ENCODE peak calls at places on chromosome 3, in five cellular contexts. E is T-helper 2 cell; W is naive thymus-derived CD8-positive, alpha-beta T cell; C is NCI-H1694 treated with DMSO at 0.1 percent for 48 hours; X is fibroblast of mammary gland. T is an unnamed sample.

GRCh38 chr3:171054231-171054630 is 27.7 kb upstream of the SLC2A2 start:
- DNase-seq in E (no peak), W (no peak), C (no peak), X (no peak), T (no peak)

GRCh38 chr3:196968233-196969000 is at the start of gene PIGZ:
- DNase-seq in E (no peak), W (no peak), C (no peak), X (peak), T (peak)

GRCh38 chr3:171231361-171231760 is 204.8 kb upstream of the SLC2A2 start:
- DNase-seq in E (no peak), W (no peak), C (no peak), X (no peak), T (no peak)

GRCh38 chr3:156750874-156751245 is 75.3 kb upstream of the LEKR1 start:
- DNase-seq in E (no peak), W (no peak), C (no peak), X (peak), T (no peak)

GRCh38 chr3:14484741-14485140 is 55.4 kb downstream of the GRIP2 start:
- DNase-seq in E (no peak), W (no peak), C (no peak), X (no peak), T (no peak)

GRCh38 chr3:50436063-50436674 is 67.3 kb downstream of the CACNA2D2 start:
- DNase-seq in E (peak), W (peak), C (peak), X (peak), T (peak)

GRCh38 chr3:42507751-42508335 is 5.4 kb downstream of the VIPR1 start:
- DNase-seq in E (no peak), W (no peak), C (no peak), X (no peak), T (no peak)

GRCh38 chr3:29128004-29128403 is 152.9 kb upstream of the RBMS3 start:
- DNase-seq in E (no peak), W (no peak), C (no peak), X (no peak), T (no peak)

GRCh38 chr3:171142985-171143384 is 116.5 kb upstream of the SLC2A2 start:
- DNase-seq in E (no peak), W (no peak), C (no peak), X (peak), T (no peak)

GRCh38 chr3:150421256-150421655 is 13.2 kb downstream of the TSC22D2 start:
- DNase-seq in E (no peak), W (no peak), C (no peak), X (no peak), T (no peak)

GRCh38 chr3:167437428-167438139 is 36.3 kb downstream of the SERPINI2 start:
- DNase-seq in E (no peak), W (no peak), C (no peak), X (no peak), T (no peak)

GRCh38 chr3:175127075-175127662 is 268.0 kb downstream of the NAALADL2 start:
- DNase-seq in E (no peak), W (no peak), C (no peak), X (no peak), T (no peak)

GRCh38 chr3:129892857-129893615 is 475 bp downstream of the TMCC1 start:
- DNase-seq in E (no peak), W (peak), C (peak), X (peak), T (peak)

GRCh38 chr3:10764314-10765051 is 51.5 kb upstream of the SLC6A11 start:
- DNase-seq in E (no peak), W (no peak), C (no peak), X (no peak), T (no peak)

GRCh38 chr3:100386437-100387064 is 14.3 kb downstream of the TOMM70 start:
- DNase-seq in E (no peak), W (no peak), C (no peak), X (no peak), T (no peak)

GRCh38 chr3:45092132-45093031 is 53.8 kb downstream of the CDCP1 start:
- DNase-seq in E (no peak), W (no peak), C (no peak), X (peak), T (no peak)

GRCh38 chr3:31621314-31621713 is 88.6 kb downstream of the STT3B start:
- DNase-seq in E (no peak), W (no peak), C (no peak), X (no peak), T (no peak)

GRCh38 chr3:37689645-37690356 is 171.9 kb upstream of the CTDSPL start:
- DNase-seq in E (no peak), W (no peak), C (no peak), X (no peak), T (no peak)

GRCh38 chr3:171812811-171813210 is 2.5 kb upstream of the PLD1 start:
- DNase-seq in E (no peak), W (no peak), C (no peak), X (no peak), T (no peak)

GRCh38 chr3:29695201-29695904 is 414.5 kb downstream of the RBMS3 start:
- DNase-seq in E (no peak), W (no peak), C (no peak), X (peak), T (no peak)

GRCh38 chr3:151903501-151903991 is 30.1 kb downstream of the SUCNR1 start:
- DNase-seq in E (no peak), W (no peak), C (no peak), X (peak), T (no peak)

GRCh38 chr3:50318163-50318562 is 4.4 kb downstream of the HYAL2 start:
- DNase-seq in E (no peak), W (no peak), C (no peak), X (no peak), T (no peak)

GRCh38 chr3:15812183-15812582 is 14.4 kb upstream of the ANKRD28 start:
- DNase-seq in E (no peak), W (no peak), C (peak), X (peak), T (no peak)

GRCh38 chr3:6142707-6143106 is 718.2 kb upstream of the GRM7 start:
- DNase-seq in E (no peak), W (no peak), C (no peak), X (no peak), T (no peak)

GRCh38 chr3:158312560-158313141 is 202.8 kb downstream of the RSRC1 start:
- DNase-seq in E (no peak), W (no peak), C (no peak), X (no peak), T (no peak)

GRCh38 chr3:100850156-100850555 is 140.9 kb downstream of the TFG start:
- DNase-seq in E (no peak), W (no peak), C (no peak), X (no peak), T (no peak)

GRCh38 chr3:12629560-12629959 is 34.4 kb downstream of the RAF1 start:
- DNase-seq in E (no peak), W (no peak), C (no peak), X (peak), T (no peak)

GRCh38 chr3:71583569-71584215 is at the start of gene FOXP1:
- DNase-seq in E (peak), W (peak), C (no peak), X (peak), T (peak)

GRCh38 chr3:133377396-133377795 is 22.5 kb upstream of the BFSP2 start:
- DNase-seq in E (no peak), W (no peak), C (peak), X (peak), T (no peak)

GRCh38 chr3:39779511-39780230 is 29.7 kb upstream of the MYRIP start:
- DNase-seq in E (no peak), W (no peak), C (no peak), X (no peak), T (no peak)

GRCh38 chr3:134325722-134326121 is 48.5 kb downstream of the AMOTL2 start:
- DNase-seq in E (no peak), W (no peak), C (no peak), X (no peak), T (no peak)

GRCh38 chr3:81888822-81889557 is 127.5 kb upstream of the GBE1 start:
- DNase-seq in E (no peak), W (no peak), C (no peak), X (no peak), T (no peak)

GRCh38 chr3:153752405-153753027 is 368.7 kb upstream of the ARHGEF26 start:
- DNase-seq in E (no peak), W (no peak), C (no peak), X (no peak), T (no peak)

GRCh38 chr3:127217594-127218456 is 24.9 kb downstream of the PRR23E start:
- DNase-seq in E (no peak), W (no peak), C (no peak), X (peak), T (no peak)

GRCh38 chr3:20054549-20054987 is 14.3 kb downstream of the KAT2B start:
- DNase-seq in E (no peak), W (peak), C (peak), X (peak), T (peak)

GRCh38 chr3:64094713-64095079 is 71.4 kb upstream of the PSMD6 start:
- DNase-seq in E (no peak), W (no peak), C (no peak), X (no peak), T (no peak)